ENCODE peak calls at places on chromosome 1, in eight cellular contexts. J, Z, Q, K, X, R, O and H are unnamed samples.

GRCh38 chr1:156126701-156127534 is 12.4 kb downstream of the LMNA start:
- DNase-seq in Z (no peak), R (no peak), O (no peak), X (peak; percentile 82), K (peak; percentile 75), Q (peak; percentile 97), J (no peak), H (no peak)

GRCh38 chr1:19398309-19398760 is 86.2 kb downstream of the SLC66A1 start:
- DNase-seq in Q (peak; percentile 97), K (no peak), X (no peak), R (no peak), O (no peak), Z (peak; percentile 46), J (no peak), H (no peak)

GRCh38 chr1:154773551-154773950 is 96.5 kb downstream of the KCNN3 start:
- DNase-seq in R (no peak), Q (no peak), O (no peak), K (no peak), Z (no peak), J (no peak), X (no peak), H (no peak)

GRCh38 chr1:161374373-161374772 is 6.7 kb upstream of the CFAP126 start:
- DNase-seq in Q (no peak), J (no peak), R (no peak), O (no peak), Z (no peak), K (no peak), X (no peak), H (no peak)

GRCh38 chr1:233614173-233614742 is 352 bp downstream of the KCNK1 start:
- DNase-seq in O (peak; percentile 55), R (peak; percentile 34), J (peak; percentile 28), Z (peak; percentile 46), K (no peak), Q (no peak), X (peak; percentile 47), H (peak; percentile 56)

GRCh38 chr1:168134132-168135041 is 2.3 kb downstream of the GPR161 start:
- DNase-seq in K (no peak), Q (no peak), X (no peak), Z (no peak), R (no peak), O (no peak), J (no peak), H (no peak)

GRCh38 chr1:201751872-201752271 is 77.1 kb upstream of the IPO9 start:
- DNase-seq in Q (no peak), K (no peak), Z (no peak), O (peak; percentile 93), X (no peak), J (no peak), R (no peak), H (no peak)

GRCh38 chr1:187685338-187685737 is 856.6 kb downstream of the PLA2G4A start:
- DNase-seq in X (no peak), Z (peak; percentile 15), K (no peak), O (no peak), R (no peak), Q (peak; percentile 25), J (no peak), H (no peak)

GRCh38 chr1:218355269-218355668 is 10.1 kb downstream of the TGFB2 start:
- DNase-seq in R (no peak), Z (no peak), K (no peak), O (no peak), X (no peak), Q (no peak), J (no peak), H (no peak)

GRCh38 chr1:115284209-115284608 is 53.8 kb downstream of the NGF start:
- DNase-seq in Q (no peak), R (no peak), K (no peak), X (no peak), Z (no peak), J (no peak), O (no peak), H (no peak)

GRCh38 chr1:1157914-1158710 is 15.6 kb upstream of the TTLL10 start:
- DNase-seq in K (no peak), Z (no peak), X (peak; percentile 69), J (peak; percentile 21), Q (no peak), R (peak; percentile 82), O (peak; percentile 77), H (no peak)

GRCh38 chr1:3741566-3742438 is 10.4 kb upstream of the CCDC27 start:
- DNase-seq in R (no peak), O (no peak), J (no peak), Q (no peak), X (no peak), K (no peak), Z (no peak), H (no peak)

GRCh38 chr1:31483012-31483946 is 70.3 kb downstream of the SERINC2 start:
- DNase-seq in Q (peak; percentile 87), R (peak; percentile 3), K (no peak), X (no peak), J (no peak), O (no peak), Z (peak; percentile 11), H (peak; percentile 29)

GRCh38 chr1:229185913-229186312 is 85.0 kb upstream of the RAB4A start:
- DNase-seq in X (no peak), R (no peak), K (no peak), Z (no peak), J (no peak), Q (no peak), O (no peak), H (no peak)

GRCh38 chr1:27366411-27367159 is at the start of gene MAP3K6:
- DNase-seq in O (peak; percentile 89), X (peak; percentile 95), K (no peak), Z (peak; percentile 70), J (peak; percentile 82), R (peak; percentile 57), Q (peak; percentile 70), H (peak; percentile 86)

GRCh38 chr1:211775208-211775607 is 55.4 kb downstream of the LPGAT1 start:
- DNase-seq in X (no peak), R (no peak), K (no peak), Q (no peak), J (no peak), O (no peak), Z (no peak), H (no peak)

GRCh38 chr1:84163123-84164038 is 19.3 kb downstream of the PRKACB start:
- DNase-seq in K (no peak), Q (no peak), X (no peak), R (peak; percentile 36), J (no peak), Z (no peak), O (no peak), H (no peak)